ENCODE peak calls at places on chromosomes 16 and 17, in seven cellular contexts. C is GM12864, Z is cardiac septum, G is activated T-helper 1 cell treated with Interleukin-2 at 50 U/mL for 16 hours, S is breast epithelium, K is GM10248, X is GM23248. Q is an unnamed sample.

GRCh38 chr16:50600582-50601283 is 52.5 kb downstream of the NKD1 start:
- DNase-seq in X (no peak), S (no peak), G (no peak), C (no peak), K (no peak), Z (no peak), Q (no peak)

GRCh38 chr16:10736926-10737625 is 6.6 kb upstream of the NUBP1 start:
- DNase-seq in K (peak), Z (no peak), S (peak), C (peak), G (peak), X (peak), Q (peak)

GRCh38 chr17:8290043-8290442 is 1.6 kb downstream of the RANGRF start:
- DNase-seq in K (no peak), G (no peak), S (no peak), Z (no peak), C (no peak), X (peak), Q (no peak)

GRCh38 chr16:79600636-79601091 is at the start of gene MAF:
- DNase-seq in C (no peak), G (peak), S (peak), Z (peak), K (peak), X (peak), Q (peak)

GRCh38 chr17:49676276-49676868 is 1.5 kb downstream of the SPOP start:
- DNase-seq in G (no peak), C (peak), X (peak), S (no peak), Z (no peak), K (peak), Q (peak)

GRCh38 chr17:21295036-21295952 is 10.8 kb downstream of the MAP2K3 start:
- DNase-seq in K (peak), S (peak), Z (no peak), G (no peak), C (no peak), X (peak), Q (peak)

GRCh38 chr17:19000531-19001011 is 4.0 kb downstream of the FAM83G start:
- DNase-seq in X (peak), Z (no peak), K (no peak), G (no peak), S (no peak), C (no peak), Q (peak)

GRCh38 chr16:88357306-88358032 is 25.3 kb upstream of the ZNF469 start:
- DNase-seq in G (no peak), C (no peak), K (no peak), Z (no peak), S (no peak), X (no peak), Q (no peak)

GRCh38 chr16:51508813-51509212 is 357.7 kb upstream of the SALL1 start:
- DNase-seq in Z (no peak), S (no peak), X (peak), G (no peak), C (no peak), K (no peak), Q (peak)